ENCODE peak calls at places on chromosomes 3 and 15, in five cellular contexts. K is AG09319, T is GM20000, D is EH, G is GDM1. L is an unnamed sample.

GRCh38 chr15:36501063-36501678 is 78.3 kb upstream of the CDIN1 start:
- DNase-seq in K (peak), T (peak), D (peak), G (no peak), L (peak)

GRCh38 chr15:41340189-41340695 is 7.6 kb downstream of the NUSAP1 start:
- DNase-seq in K (no peak), T (no peak), D (peak), G (no peak), L (no peak)

GRCh38 chr15:79054350-79054749 is 36.2 kb downstream of the RASGRF1 start:
- DNase-seq in K (no peak), T (no peak), D (no peak), G (no peak), L (no peak)

GRCh38 chr3:158403013-158403412 is 168.0 kb upstream of the MLF1 start:
- DNase-seq in K (no peak), T (no peak), D (no peak), G (no peak), L (no peak)

GRCh38 chr3:144456041-144456440 is 484.4 kb downstream of the DIPK2A start:
- DNase-seq in K (no peak), T (no peak), D (no peak), G (no peak), L (no peak)

GRCh38 chr3:4550957-4551754 is 58.0 kb downstream of the ITPR1 start:
- DNase-seq in K (no peak), T (no peak), D (no peak), G (no peak), L (no peak)

GRCh38 chr15:42716125-42716524 is 20.8 kb downstream of the CDAN1 start:
- DNase-seq in K (no peak), T (no peak), D (no peak), G (no peak), L (no peak)

GRCh38 chr3:160180581-160181216 is 44.5 kb upstream of the C3orf80 start:
- DNase-seq in K (peak), T (no peak), D (peak), G (peak), L (no peak)

GRCh38 chr15:78251136-78251535 is 13.2 kb upstream of the DNAJA4 start:
- DNase-seq in K (no peak), T (no peak), D (no peak), G (no peak), L (no peak)

GRCh38 chr3:114370537-114371174 is 76.8 kb downstream of the TIGIT start:
- DNase-seq in K (no peak), T (no peak), D (no peak), G (no peak), L (no peak)

GRCh38 chr3:17412950-17413530 is 329.4 kb downstream of the TBC1D5 start:
- DNase-seq in K (peak), T (peak), D (peak), G (peak), L (peak)

GRCh38 chr3:188153498-188153948 is 434 bp upstream of the LPP start:
- DNase-seq in K (peak), T (no peak), D (peak), G (peak), L (peak)

GRCh38 chr15:66729339-66729951 is 27.4 kb downstream of the SMAD6 start:
- DNase-seq in K (no peak), T (no peak), D (peak), G (no peak), L (no peak)

GRCh38 chr15:71357357-71357756 is 242.1 kb downstream of the THSD4 start:
- DNase-seq in K (no peak), T (no peak), D (peak), G (no peak), L (no peak)

GRCh38 chr3:196563721-196564225 is 4.6 kb downstream of the WDR53 start:
- DNase-seq in K (no peak), T (no peak), D (peak), G (no peak), L (no peak)

GRCh38 chr3:58068126-58068809 is 60.0 kb downstream of the FLNB start:
- DNase-seq in K (no peak), T (no peak), D (no peak), G (no peak), L (no peak)

GRCh38 chr3:177331203-177331602 is 133.9 kb upstream of the TBL1XR1 start:
- DNase-seq in K (no peak), T (no peak), D (no peak), G (no peak), L (no peak)

GRCh38 chr15:39188314-39188713 is 392.6 kb upstream of the THBS1 start:
- DNase-seq in K (no peak), T (no peak), D (peak), G (no peak), L (no peak)

GRCh38 chr3:194537732-194538247 is 51.0 kb upstream of the ATP13A3 start:
- DNase-seq in K (no peak), T (no peak), D (peak), G (no peak), L (peak)

GRCh38 chr3:85670626-85671025 is 711.8 kb downstream of the CADM2 start:
- DNase-seq in K (no peak), T (no peak), D (no peak), G (no peak), L (no peak)

GRCh38 chr15:96544162-96544756 is 213.8 kb downstream of the NR2F2 start:
- DNase-seq in K (no peak), T (no peak), D (peak), G (no peak), L (no peak)

GRCh38 chr15:55627730-55628368 is 39.7 kb upstream of the PYGO1 start:
- DNase-seq in K (peak), T (no peak), D (peak), G (no peak), L (no peak)

GRCh38 chr3:46926871-46927717 is 49.5 kb downstream of the CCDC12 start:
- DNase-seq in K (no peak), T (peak), D (no peak), G (peak), L (no peak)

GRCh38 chr3:5754602-5755001 is 567.1 kb downstream of the EDEM1 start:
- DNase-seq in K (no peak), T (peak), D (no peak), G (peak), L (no peak)

GRCh38 chr3:8488877-8489865 is 12.5 kb upstream of the LMCD1 start:
- DNase-seq in K (no peak), T (no peak), D (peak), G (no peak), L (no peak)

GRCh38 chr15:62880278-62880677 is 162.3 kb upstream of the TPM1 start:
- DNase-seq in K (no peak), T (no peak), D (peak), G (no peak), L (no peak)

GRCh38 chr15:73049564-73050215 is 2.6 kb upstream of the NEO1 start:
- DNase-seq in K (no peak), T (no peak), D (no peak), G (no peak), L (no peak)

GRCh38 chr3:186909078-186909853 is 21.1 kb upstream of the ST6GAL1 start:
- DNase-seq in K (no peak), T (no peak), D (no peak), G (peak), L (no peak)

GRCh38 chr15:47870956-47871625 is 153.8 kb downstream of the SEMA6D start:
- DNase-seq in K (no peak), T (no peak), D (peak), G (no peak), L (peak)